ENCODE peak calls at places on chromosomes 3 and 15, in nine cellular contexts. One of them, this sample, is unnamed.

GRCh38 chr3:180180795-180181194 is 144.1 kb upstream of the PEX5L start:
- DNase-seq in adrenal gland: no peak
- DNase-seq in thoracic aorta: no peak
- DNase-seq in IMR-90: peak; percentile 36
- DNase-seq in CD8-positive, alpha-beta memory T cell: no peak
- DNase-seq in brain microvascular endothelial cell: no peak
- DNase-seq in cardiac muscle cell: no peak
- DNase-seq in osteoblast: peak; percentile 26
- DNase-seq in fibroblast of lung: peak; percentile 52
- DNase-seq in this sample: no peak

GRCh38 chr3:182596673-182597410 is 196.5 kb upstream of the ATP11B start:
- DNase-seq in adrenal gland: no peak
- DNase-seq in thoracic aorta: no peak
- DNase-seq in IMR-90: no peak
- DNase-seq in CD8-positive, alpha-beta memory T cell: no peak
- DNase-seq in brain microvascular endothelial cell: no peak
- DNase-seq in cardiac muscle cell: no peak
- DNase-seq in osteoblast: no peak
- DNase-seq in fibroblast of lung: no peak
- DNase-seq in this sample: no peak

GRCh38 chr3:69914395-69914794 is 85.1 kb upstream of the SAMMSON start:
- DNase-seq in adrenal gland: no peak
- DNase-seq in thoracic aorta: no peak
- DNase-seq in IMR-90: peak; percentile 16
- DNase-seq in CD8-positive, alpha-beta memory T cell: no peak
- DNase-seq in brain microvascular endothelial cell: no peak
- DNase-seq in cardiac muscle cell: no peak
- DNase-seq in osteoblast: no peak
- DNase-seq in fibroblast of lung: peak; percentile 27
- DNase-seq in this sample: no peak

GRCh38 chr15:78368115-78368514 is 28.0 kb downstream of the CRABP1 start:
- DNase-seq in adrenal gland: no peak
- DNase-seq in thoracic aorta: no peak
- DNase-seq in IMR-90: no peak
- DNase-seq in CD8-positive, alpha-beta memory T cell: no peak
- DNase-seq in brain microvascular endothelial cell: no peak
- DNase-seq in cardiac muscle cell: no peak
- DNase-seq in osteoblast: no peak
- DNase-seq in fibroblast of lung: no peak
- DNase-seq in this sample: no peak

GRCh38 chr15:93223803-93224202 is 134.8 kb upstream of the RGMA start:
- DNase-seq in adrenal gland: no peak
- DNase-seq in thoracic aorta: no peak
- DNase-seq in IMR-90: no peak
- DNase-seq in CD8-positive, alpha-beta memory T cell: no peak
- DNase-seq in brain microvascular endothelial cell: no peak
- DNase-seq in cardiac muscle cell: no peak
- DNase-seq in osteoblast: no peak
- DNase-seq in fibroblast of lung: no peak
- DNase-seq in this sample: no peak

GRCh38 chr15:79166311-79166955 is 75.9 kb upstream of the RASGRF1 start:
- DNase-seq in adrenal gland: no peak
- DNase-seq in thoracic aorta: no peak
- DNase-seq in IMR-90: no peak
- DNase-seq in CD8-positive, alpha-beta memory T cell: no peak
- DNase-seq in brain microvascular endothelial cell: no peak
- DNase-seq in cardiac muscle cell: no peak
- DNase-seq in osteoblast: no peak
- DNase-seq in fibroblast of lung: no peak
- DNase-seq in this sample: peak; percentile 40

GRCh38 chr15:49471733-49472132 is 48.7 kb downstream of the FGF7 start:
- DNase-seq in adrenal gland: no peak
- DNase-seq in thoracic aorta: no peak
- DNase-seq in IMR-90: no peak
- DNase-seq in CD8-positive, alpha-beta memory T cell: peak; percentile 13
- DNase-seq in brain microvascular endothelial cell: no peak
- DNase-seq in cardiac muscle cell: no peak
- DNase-seq in osteoblast: no peak
- DNase-seq in fibroblast of lung: no peak
- DNase-seq in this sample: no peak

GRCh38 chr15:92471263-92471662 is 77.6 kb downstream of the ST8SIA2 start:
- DNase-seq in adrenal gland: no peak
- DNase-seq in thoracic aorta: no peak
- DNase-seq in IMR-90: no peak
- DNase-seq in CD8-positive, alpha-beta memory T cell: no peak
- DNase-seq in brain microvascular endothelial cell: no peak
- DNase-seq in cardiac muscle cell: no peak
- DNase-seq in osteoblast: no peak
- DNase-seq in fibroblast of lung: no peak
- DNase-seq in this sample: no peak

GRCh38 chr15:100731259-100732156 is 129.1 kb downstream of the ASB7 start:
- DNase-seq in adrenal gland: no peak
- DNase-seq in thoracic aorta: no peak
- DNase-seq in IMR-90: peak; percentile 36
- DNase-seq in CD8-positive, alpha-beta memory T cell: no peak
- DNase-seq in brain microvascular endothelial cell: no peak
- DNase-seq in cardiac muscle cell: peak; percentile 21
- DNase-seq in osteoblast: peak; percentile 13
- DNase-seq in fibroblast of lung: peak; percentile 47
- DNase-seq in this sample: no peak

DNA sequence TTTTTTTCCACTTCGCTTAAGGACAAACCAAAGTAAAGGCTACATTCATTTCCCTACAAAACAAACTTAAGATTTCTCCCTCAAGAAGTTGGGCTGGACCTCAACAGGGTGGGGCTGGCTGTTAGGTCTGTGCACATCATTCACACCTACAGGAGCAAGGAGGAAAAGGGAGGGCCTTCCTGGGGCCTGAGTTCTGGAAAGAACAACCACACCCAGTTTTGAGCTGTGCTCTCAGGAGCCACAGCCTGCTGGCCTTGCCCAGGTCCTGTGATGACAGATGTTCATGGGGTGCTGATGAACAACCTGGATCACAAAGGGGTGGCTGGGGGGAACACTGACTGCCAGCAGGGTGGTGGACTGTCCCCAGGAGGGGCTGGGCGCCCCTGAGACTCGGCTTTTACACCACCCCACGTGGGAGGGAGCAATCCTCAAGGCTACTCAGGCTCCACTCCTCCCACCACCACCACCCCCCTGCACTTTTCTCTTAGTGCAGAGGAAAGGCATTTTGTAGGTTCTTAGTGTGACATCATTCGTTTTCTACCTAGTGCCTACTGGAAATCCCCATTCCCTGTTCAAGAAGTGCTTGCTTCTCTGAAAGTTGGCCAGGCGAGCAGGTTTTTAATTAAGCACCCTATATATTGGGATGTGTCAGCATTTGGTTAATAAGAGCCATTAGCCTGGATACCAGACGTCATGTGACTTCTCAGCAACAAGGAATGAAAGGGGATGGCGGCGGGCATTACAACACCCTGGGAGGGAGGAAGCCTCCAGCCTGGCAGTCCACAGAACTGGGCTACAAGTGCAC is 35.7 kb downstream of the CCNB2 start:
- DNase-seq in adrenal gland: no peak
- DNase-seq in thoracic aorta: no peak
- DNase-seq in IMR-90: peak; percentile 20
- DNase-seq in CD8-positive, alpha-beta memory T cell: no peak
- DNase-seq in brain microvascular endothelial cell: no peak
- DNase-seq in cardiac muscle cell: peak; percentile 6
- DNase-seq in osteoblast: no peak
- DNase-seq in fibroblast of lung: peak; percentile 34
- DNase-seq in this sample: no peak
- H3K36me3 ChIP-seq in adrenal gland: peaks cover 6% of the 10 kb centered on the region
- H3K36me3 ChIP-seq in thoracic aorta: peaks cover 43% of the 10 kb centered on the region
- H3K36me3 ChIP-seq in IMR-90: peaks cover 23% of the 10 kb centered on the region
- H3K36me3 ChIP-seq in CD8-positive, alpha-beta memory T cell: no peaks in the 10 kb centered on the region
- H3K36me3 ChIP-seq in brain microvascular endothelial cell: peaks cover 52% of the 10 kb centered on the region
- H3K36me3 ChIP-seq in cardiac muscle cell: peaks cover 7% of the 10 kb centered on the region
- H3K36me3 ChIP-seq in osteoblast: peaks cover 68% of the 10 kb centered on the region
- H3K36me3 ChIP-seq in fibroblast of lung: peaks cover 7% of the 10 kb centered on the region
- H3K36me3 ChIP-seq in this sample: peaks cover 49% of the 10 kb centered on the region

GRCh38 chr3:58163234-58163633 is 47.5 kb downstream of the DNASE1L3 start:
- DNase-seq in adrenal gland: no peak
- DNase-seq in thoracic aorta: no peak
- DNase-seq in IMR-90: peak; percentile 82
- DNase-seq in CD8-positive, alpha-beta memory T cell: no peak
- DNase-seq in brain microvascular endothelial cell: no peak
- DNase-seq in cardiac muscle cell: peak; percentile 93
- DNase-seq in osteoblast: no peak
- DNase-seq in fibroblast of lung: peak; percentile 87
- DNase-seq in this sample: no peak

GRCh38 chr3:58164199-58164879 is 46.4 kb downstream of the DNASE1L3 start:
- DNase-seq in adrenal gland: no peak
- DNase-seq in thoracic aorta: no peak
- DNase-seq in IMR-90: peak; percentile 81
- DNase-seq in CD8-positive, alpha-beta memory T cell: no peak
- DNase-seq in brain microvascular endothelial cell: no peak
- DNase-seq in cardiac muscle cell: peak; percentile 60
- DNase-seq in osteoblast: peak; percentile 58
- DNase-seq in fibroblast of lung: peak; percentile 78
- DNase-seq in this sample: no peak

GRCh38 chr3:58160399-58160798 is 50.4 kb downstream of the DNASE1L3 start:
- DNase-seq in adrenal gland: no peak
- DNase-seq in thoracic aorta: no peak
- DNase-seq in IMR-90: no peak
- DNase-seq in CD8-positive, alpha-beta memory T cell: no peak
- DNase-seq in brain microvascular endothelial cell: no peak
- DNase-seq in cardiac muscle cell: no peak
- DNase-seq in osteoblast: no peak
- DNase-seq in fibroblast of lung: no peak
- DNase-seq in this sample: no peak

GRCh38 chr3:58158427-58159153 is 52.2 kb downstream of the DNASE1L3 start:
- DNase-seq in adrenal gland: no peak
- DNase-seq in thoracic aorta: no peak
- DNase-seq in IMR-90: no peak
- DNase-seq in CD8-positive, alpha-beta memory T cell: no peak
- DNase-seq in brain microvascular endothelial cell: no peak
- DNase-seq in cardiac muscle cell: no peak
- DNase-seq in osteoblast: no peak
- DNase-seq in fibroblast of lung: no peak
- DNase-seq in this sample: no peak

DNA sequence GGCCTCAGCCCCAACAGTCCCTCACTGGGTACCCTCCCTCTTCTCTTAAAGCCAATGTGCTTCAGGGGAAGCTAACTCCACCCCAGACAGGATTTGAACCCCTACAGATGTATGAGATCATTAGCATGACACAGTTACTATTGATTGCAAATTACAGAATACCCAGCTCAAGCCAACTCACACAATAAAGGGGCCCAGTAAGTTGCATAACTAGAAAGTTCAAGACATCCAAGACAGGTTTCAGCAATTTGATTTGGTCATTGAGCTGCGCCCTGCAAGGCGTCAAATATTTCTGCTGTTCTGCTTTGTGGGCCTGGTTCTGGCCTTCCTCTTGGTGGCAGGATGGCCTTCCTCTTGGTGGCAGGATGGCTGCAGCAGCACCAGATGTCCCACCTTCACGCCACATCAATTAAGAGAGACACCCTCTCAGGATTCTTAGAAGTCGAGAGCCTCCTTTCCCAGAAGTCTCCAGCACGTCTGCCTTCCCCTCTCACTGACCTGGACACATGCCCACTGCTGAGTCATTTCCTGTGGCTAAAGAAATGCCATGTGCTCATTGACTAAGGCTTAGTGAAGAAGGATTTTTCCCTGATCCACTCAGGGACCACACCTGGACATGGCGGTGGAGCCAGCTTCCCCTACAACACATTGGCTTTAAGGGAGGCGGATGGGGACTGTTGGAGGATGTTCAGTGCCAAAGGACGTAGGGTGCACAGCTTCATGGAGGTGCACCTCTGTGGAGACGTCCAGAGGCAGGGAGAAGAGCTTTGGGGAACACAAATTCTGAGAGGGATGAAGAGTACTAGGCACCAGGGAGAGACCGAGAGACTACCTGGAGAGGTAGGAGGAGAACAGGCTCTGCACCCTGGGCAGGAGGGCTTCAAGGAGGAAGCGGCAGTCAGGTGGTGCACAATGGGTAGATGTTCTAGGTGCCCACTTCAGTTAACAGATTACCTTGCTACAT is 49.1 kb downstream of the DNASE1L3 start:
- DNase-seq in adrenal gland: peak; percentile 71
- DNase-seq in thoracic aorta: peak; percentile 84
- DNase-seq in IMR-90: peak; percentile 98
- DNase-seq in CD8-positive, alpha-beta memory T cell: no peak
- DNase-seq in brain microvascular endothelial cell: peak; percentile 94
- DNase-seq in cardiac muscle cell: peak; percentile 96
- DNase-seq in osteoblast: peak; percentile 98
- DNase-seq in fibroblast of lung: peak; percentile 96
- DNase-seq in this sample: no peak
- H3K27ac ChIP-seq in adrenal gland: no peak overlapping the region
- H3K27ac ChIP-seq in thoracic aorta: peak overlapping the region; percentile 86
- H3K27ac ChIP-seq in IMR-90: peak overlapping the region; percentile 3
- H3K27ac ChIP-seq in CD8-positive, alpha-beta memory T cell: no peak overlapping the region
- H3K27ac ChIP-seq in brain microvascular endothelial cell: peak overlapping the region; percentile 22
- H3K27ac ChIP-seq in cardiac muscle cell: no peak overlapping the region
- H3K27ac ChIP-seq in osteoblast: peak overlapping the region; percentile 60
- H3K27ac ChIP-seq in fibroblast of lung: peak overlapping the region; percentile 80
- H3K27ac ChIP-seq in this sample: no peak overlapping the region

GRCh38 chr3:185625784-185626183 is 39.7 kb downstream of the SENP2 start:
- DNase-seq in adrenal gland: no peak
- DNase-seq in thoracic aorta: no peak
- DNase-seq in IMR-90: no peak
- DNase-seq in CD8-positive, alpha-beta memory T cell: no peak
- DNase-seq in brain microvascular endothelial cell: no peak
- DNase-seq in cardiac muscle cell: no peak
- DNase-seq in osteoblast: no peak
- DNase-seq in fibroblast of lung: no peak
- DNase-seq in this sample: no peak
- H3K36me3 ChIP-seq in adrenal gland: peaks cover 49% of the 10 kb centered on the region
- H3K36me3 ChIP-seq in thoracic aorta: peaks cover 54% of the 10 kb centered on the region
- H3K36me3 ChIP-seq in IMR-90: peaks cover 9% of the 10 kb centered on the region
- H3K36me3 ChIP-seq in CD8-positive, alpha-beta memory T cell: peaks cover 12% of the 10 kb centered on the region
- H3K36me3 ChIP-seq in brain microvascular endothelial cell: peaks cover 28% of the 10 kb centered on the region
- H3K36me3 ChIP-seq in cardiac muscle cell: peaks cover 54% of the 10 kb centered on the region
- H3K36me3 ChIP-seq in osteoblast: peaks cover 20% of the 10 kb centered on the region
- H3K36me3 ChIP-seq in fibroblast of lung: no peaks in the 10 kb centered on the region
- H3K36me3 ChIP-seq in this sample: peaks cover 76% of the 10 kb centered on the region

GRCh38 chr3:195532858-195533257 is 10.3 kb downstream of the PPP1R2 start:
- DNase-seq in adrenal gland: no peak
- DNase-seq in thoracic aorta: no peak
- DNase-seq in IMR-90: no peak
- DNase-seq in CD8-positive, alpha-beta memory T cell: no peak
- DNase-seq in brain microvascular endothelial cell: no peak
- DNase-seq in cardiac muscle cell: no peak
- DNase-seq in osteoblast: no peak
- DNase-seq in fibroblast of lung: no peak
- DNase-seq in this sample: no peak

GRCh38 chr3:195532345-195532744 is 10.8 kb downstream of the PPP1R2 start:
- DNase-seq in adrenal gland: no peak
- DNase-seq in thoracic aorta: no peak
- DNase-seq in IMR-90: no peak
- DNase-seq in CD8-positive, alpha-beta memory T cell: no peak
- DNase-seq in brain microvascular endothelial cell: no peak
- DNase-seq in cardiac muscle cell: no peak
- DNase-seq in osteoblast: no peak
- DNase-seq in fibroblast of lung: no peak
- DNase-seq in this sample: no peak

GRCh38 chr3:195526492-195526891 is 16.6 kb downstream of the PPP1R2 start:
- DNase-seq in adrenal gland: no peak
- DNase-seq in thoracic aorta: no peak
- DNase-seq in IMR-90: no peak
- DNase-seq in CD8-positive, alpha-beta memory T cell: no peak
- DNase-seq in brain microvascular endothelial cell: no peak
- DNase-seq in cardiac muscle cell: no peak
- DNase-seq in osteoblast: no peak
- DNase-seq in fibroblast of lung: no peak
- DNase-seq in this sample: no peak

GRCh38 chr3:195531683-195532082 is 11.4 kb downstream of the PPP1R2 start:
- DNase-seq in adrenal gland: no peak
- DNase-seq in thoracic aorta: no peak
- DNase-seq in IMR-90: no peak
- DNase-seq in CD8-positive, alpha-beta memory T cell: no peak
- DNase-seq in brain microvascular endothelial cell: no peak
- DNase-seq in cardiac muscle cell: no peak
- DNase-seq in osteoblast: no peak
- DNase-seq in fibroblast of lung: no peak
- DNase-seq in this sample: no peak
- H3K27ac ChIP-seq in adrenal gland: no peak overlapping the region
- H3K27ac ChIP-seq in thoracic aorta: no peak overlapping the region
- H3K27ac ChIP-seq in IMR-90: no peak overlapping the region
- H3K27ac ChIP-seq in CD8-positive, alpha-beta memory T cell: no peak overlapping the region
- H3K27ac ChIP-seq in brain microvascular endothelial cell: no peak overlapping the region
- H3K27ac ChIP-seq in cardiac muscle cell: no peak overlapping the region
- H3K27ac ChIP-seq in osteoblast: no peak overlapping the region
- H3K27ac ChIP-seq in fibroblast of lung: no peak overlapping the region
- H3K27ac ChIP-seq in this sample: no peak overlapping the region

This sample was measured in endodermal cell.